ENCODE peak calls at places on chromosome 9, in eight cellular contexts. Z is posterior vena cava; E is T-helper 17 cell; F is CD8-positive, alpha-beta T cell; L is kidney epithelial cell; T is COR-L47; I is aorta; J is A549. P is an unnamed sample.

GRCh38 chr9:85417674-85418073 is 324.1 kb downstream of the AGTPBP1 start:
- DNase-seq in E (no peak), J (no peak), F (no peak), L (no peak), I (no peak), Z (no peak), T (no peak), P (no peak)

GRCh38 chr9:89543621-89544279 is 45.8 kb upstream of the SEMA4D start:
- DNase-seq in J (no peak), E (no peak), Z (no peak), F (no peak), T (no peak), I (no peak), L (no peak), P (no peak)

GRCh38 chr9:122580360-122580759 is 2.8 kb downstream of the OR1L8 start:
- DNase-seq in T (no peak), J (peak), L (peak), E (no peak), Z (no peak), F (no peak), I (no peak), P (no peak)

GRCh38 chr9:133589454-133590227 is 19.5 kb downstream of the FAM163B start:
- DNase-seq in J (no peak), T (no peak), F (peak), Z (no peak), L (no peak), E (peak), I (no peak), P (no peak)

GRCh38 chr9:128505414-128505765 is 871 bp downstream of the GLE1 start:
- DNase-seq in J (peak), L (no peak), F (no peak), E (no peak), T (no peak), I (no peak), Z (no peak), P (no peak)

GRCh38 chr9:104073770-104074133 is 20.4 kb upstream of the SMC2 start:
- DNase-seq in F (no peak), J (no peak), L (no peak), T (no peak), E (no peak), I (no peak), Z (no peak), P (no peak)

GRCh38 chr9:21443849-21444625 is 3.8 kb downstream of the IFNA1 start:
- DNase-seq in Z (no peak), I (no peak), L (no peak), T (no peak), E (no peak), F (no peak), J (no peak), P (no peak)

GRCh38 chr9:81083821-81084512 is 605.4 kb downstream of the TLE1 start:
- DNase-seq in T (no peak), E (no peak), Z (no peak), I (no peak), J (no peak), F (no peak), L (no peak), P (no peak)

GRCh38 chr9:93183663-93184438 is at the start of gene WNK2:
- DNase-seq in F (peak), T (peak), L (no peak), Z (no peak), I (no peak), J (peak), E (peak), P (peak)

GRCh38 chr9:131620764-131621520 is 75.6 kb downstream of the PRRT1B start:
- DNase-seq in F (no peak), E (no peak), Z (no peak), L (no peak), J (no peak), T (no peak), I (no peak), P (no peak)

GRCh38 chr9:129289131-129289731 is 111.2 kb upstream of the IER5L start:
- DNase-seq in Z (peak), I (peak), E (no peak), L (no peak), T (no peak), J (no peak), F (no peak), P (peak)

GRCh38 chr9:112861155-112861554 is 29.5 kb downstream of the SLC46A2 start:
- DNase-seq in I (no peak), L (no peak), F (no peak), E (no peak), T (no peak), J (no peak), Z (no peak), P (no peak)

GRCh38 chr9:9914174-9914573 is 698.6 kb downstream of the PTPRD start:
- DNase-seq in J (no peak), F (no peak), Z (peak), T (no peak), I (no peak), L (no peak), E (no peak), P (no peak)

GRCh38 chr9:126297656-126298318 is 28.8 kb upstream of the MVB12B start:
- DNase-seq in T (no peak), Z (no peak), J (no peak), E (no peak), I (no peak), L (no peak), F (no peak), P (no peak)

GRCh38 chr9:131464354-131465000 is 38.2 kb upstream of the POMT1 start:
- DNase-seq in L (no peak), F (no peak), T (no peak), I (no peak), J (no peak), Z (peak), E (no peak), P (no peak)

GRCh38 chr9:9846538-9846937 is 766.3 kb downstream of the PTPRD start:
- DNase-seq in F (no peak), Z (no peak), I (no peak), E (no peak), T (no peak), J (no peak), L (no peak), P (no peak)

GRCh38 chr9:105858284-105858683 is 163.9 kb downstream of the TMEM38B start:
- DNase-seq in L (no peak), T (no peak), F (no peak), J (no peak), Z (no peak), I (no peak), E (no peak), P (no peak)